ENCODE peak calls at places on chromosomes 6 and 20, in nine cellular contexts. L is stimulated activated naive CD4-positive, alpha-beta T cell; X is T-helper 22 cell; W is effector memory CD8-positive, alpha-beta T cell; Q is activated T-cell treated with anti-CD3 and anti-CD28 coated beads, Interleukin-2, amount 50 U/mL, for 24 hours; U is stimulated activated CD8-positive, alpha-beta memory T cell treated with anti-CD3 and anti-CD28 coated beads, Interleukin-7, amount 100 ng/mL, for 1 hour; O is stromal cell of bone marrow; I is IMR-90; D is COR-L47. T is an unnamed sample.

GRCh38 chr20:25195962-25196700 is 619 bp downstream of the ENTPD6 start:
- DNase-seq in Q (no peak), U (no peak), L (no peak), O (no peak), W (no peak), D (peak; percentile 54), X (no peak), I (peak; percentile 5), T (no peak)

GRCh38 chr6:44787254-44787844 is 399.8 kb downstream of the CDC5L start:
- DNase-seq in O (no peak), D (no peak), W (no peak), U (no peak), L (peak; percentile 12), Q (no peak), I (no peak), X (no peak), T (no peak)

GRCh38 chr6:116127771-116128493 is 2.0 kb upstream of the COL10A1 start:
- DNase-seq in D (no peak), X (no peak), Q (no peak), I (peak; percentile 39), L (no peak), U (no peak), O (no peak), W (no peak), T (no peak)

GRCh38 chr6:32166411-32167061 is 2.1 kb downstream of the EGFL8 start:
- DNase-seq in Q (no peak), L (no peak), I (no peak), D (no peak), W (no peak), O (no peak), X (no peak), U (no peak), T (no peak)

GRCh38 chr6:111730835-111731234 is 125.2 kb upstream of the TRAF3IP2 start:
- DNase-seq in I (no peak), L (no peak), D (peak; percentile 60), O (no peak), W (no peak), X (no peak), U (no peak), Q (no peak), T (no peak)

GRCh38 chr6:166960609-166960978 is 4.2 kb upstream of the RNASET2 start:
- DNase-seq in Q (no peak), O (no peak), I (no peak), X (no peak), D (no peak), W (no peak), L (no peak), U (no peak), T (no peak)

GRCh38 chr6:136113736-136114173 is 136.4 kb downstream of the MTFR2 start:
- DNase-seq in U (no peak), D (peak; percentile 89), X (no peak), I (peak; percentile 93), L (no peak), Q (no peak), W (no peak), O (peak; percentile 88), T (no peak)

GRCh38 chr6:105784179-105784578 is 302.0 kb upstream of the PRDM1 start:
- DNase-seq in Q (no peak), I (no peak), L (no peak), X (no peak), D (no peak), W (no peak), O (no peak), U (no peak), T (no peak)

GRCh38 chr6:7052441-7052936 is 55.3 kb upstream of the RREB1 start:
- DNase-seq in L (no peak), Q (no peak), U (no peak), O (peak; percentile 66), I (peak; percentile 65), X (no peak), W (peak; percentile 2), D (peak; percentile 55), T (no peak)

GRCh38 chr6:126167726-126168125 is 172.2 kb upstream of the CENPW start:
- DNase-seq in Q (no peak), X (no peak), O (no peak), U (no peak), I (peak; percentile 38), D (no peak), L (no peak), W (no peak), T (no peak)

GRCh38 chr6:27582928-27583725 is 110.2 kb upstream of the ZNF184 start:
- DNase-seq in D (peak; percentile 16), I (peak; percentile 71), X (no peak), W (no peak), O (no peak), L (no peak), U (no peak), Q (peak; percentile 70), T (no peak)

GRCh38 chr6:109783245-109783990 is 92.3 kb downstream of the FIG4 start:
- DNase-seq in U (no peak), W (no peak), Q (no peak), X (no peak), L (no peak), I (peak; percentile 29), D (no peak), O (no peak), T (no peak)

GRCh38 chr6:91462236-91462635 is 875.4 kb upstream of the MAP3K7 start:
- DNase-seq in Q (no peak), I (peak; percentile 75), D (no peak), U (no peak), X (no peak), O (no peak), L (no peak), W (no peak), T (no peak)

GRCh38 chr6:109441069-109441816 is 719 bp downstream of the SMPD2 start:
- DNase-seq in L (peak; percentile 40), I (peak; percentile 47), Q (no peak), D (no peak), W (peak; percentile 43), X (peak; percentile 42), U (no peak), O (no peak), T (no peak)

GRCh38 chr6:42710316-42710715 is 12.1 kb downstream of the PRPH2 start:
- DNase-seq in L (no peak), I (peak; percentile 61), O (no peak), X (no peak), W (no peak), D (no peak), Q (no peak), U (no peak), T (no peak)

GRCh38 chr6:31900917-31901414 is 920 bp downstream of the ZBTB12 start:
- DNase-seq in I (no peak), Q (no peak), W (no peak), X (no peak), L (no peak), U (no peak), O (no peak), D (no peak), T (no peak)

GRCh38 chr20:21509597-21510331 is 4.1 kb downstream of the NKX2-2 start:
- DNase-seq in W (no peak), D (no peak), I (peak; percentile 25), O (no peak), L (no peak), X (no peak), U (no peak), Q (peak; percentile 42), T (no peak)

GRCh38 chr6:17311595-17312311 is 30.6 kb downstream of the RBM24 start:
- DNase-seq in U (no peak), L (no peak), O (peak; percentile 22), D (no peak), I (peak; percentile 71), W (no peak), X (no peak), Q (no peak), T (no peak)

GRCh38 chr20:20201124-20201523 is 148.8 kb downstream of the CFAP61 start:
- DNase-seq in D (no peak), U (no peak), I (no peak), Q (no peak), W (no peak), X (no peak), O (no peak), L (no peak), T (no peak)

GRCh38 chr20:21213691-21214090 is 87.8 kb downstream of the KIZ start:
- DNase-seq in O (no peak), D (no peak), I (no peak), L (no peak), W (no peak), U (no peak), X (no peak), Q (no peak), T (no peak)

GRCh38 chr6:38352636-38353035 is 287.1 kb downstream of the BTBD9 start:
- DNase-seq in D (no peak), X (no peak), U (no peak), L (no peak), O (no peak), I (peak; percentile 47), W (no peak), Q (no peak), T (no peak)